ENCODE peak calls at places on chromosomes 2 and 18, in ten cellular contexts. F is CD4-positive, CD25-positive, alpha-beta regulatory T cell; K is A549; Y is AG10803; Q is astrocyte of the spinal cord; N is psoas muscle; O is heart left ventricle; M is aorta; D is hepatocyte; T is brain microvascular endothelial cell. I is an unnamed sample.

GRCh38 chr2:108594982-108595464 is 60.8 kb downstream of the LIMS1 start:
- DNase-seq in Q (peak), K (no peak), T (peak), F (no peak), M (no peak), N (no peak), D (no peak), Y (peak), O (no peak), I (peak)

GRCh38 chr2:119234021-119235019 is 10.7 kb downstream of the STEAP3 start:
- DNase-seq in M (no peak), D (peak), O (no peak), Q (peak), T (no peak), Y (no peak), K (no peak), N (no peak), F (peak), I (no peak)

GRCh38 chr2:72859831-72860262 is 27.4 kb upstream of the SPR start:
- DNase-seq in Y (peak), F (peak), N (no peak), K (peak), M (no peak), T (peak), D (peak), Q (peak), O (peak), I (no peak)

GRCh38 chr2:204834716-204835115 is 289.4 kb downstream of the PARD3B start:
- DNase-seq in Y (no peak), M (no peak), D (no peak), Q (no peak), T (no peak), F (no peak), K (no peak), O (no peak), N (no peak), I (no peak)

GRCh38 chr2:108377411-108377810 is 343 bp upstream of the SULT1C4 start:
- DNase-seq in D (peak), K (no peak), N (no peak), M (no peak), F (no peak), Q (peak), T (peak), O (no peak), Y (no peak), I (no peak)

GRCh38 chr18:31511098-31511497 is 13.1 kb downstream of the DSG2 start:
- DNase-seq in K (no peak), T (no peak), N (no peak), M (no peak), O (no peak), Y (no peak), F (no peak), D (no peak), Q (no peak), I (no peak)

GRCh38 chr2:110838657-110839357 is 106.4 kb downstream of the ACOXL start:
- DNase-seq in M (no peak), N (no peak), O (no peak), D (no peak), Q (no peak), Y (no peak), K (no peak), F (no peak), T (no peak), I (no peak)

GRCh38 chr2:238644095-238645081 is 203.5 kb upstream of the TWIST2 start:
- DNase-seq in F (no peak), K (peak), D (peak), N (no peak), M (no peak), Q (peak), O (no peak), T (peak), Y (peak), I (no peak)

GRCh38 chr2:232129483-232129882 is 168.0 kb downstream of the DIS3L2 start:
- DNase-seq in M (no peak), Y (no peak), T (no peak), Q (no peak), N (no peak), D (no peak), F (no peak), K (no peak), O (no peak), I (no peak)

GRCh38 chr2:189014426-189015138 is 40.4 kb downstream of the COL3A1 start:
- DNase-seq in N (no peak), F (no peak), D (peak), O (no peak), T (no peak), Y (peak), M (no peak), K (no peak), Q (peak), I (peak)

GRCh38 chr2:201242562-201243277 is 17.6 kb upstream of the CASP8 start:
- DNase-seq in F (no peak), N (no peak), K (no peak), O (no peak), D (no peak), Q (no peak), Y (no peak), M (no peak), T (no peak), I (no peak)

GRCh38 chr2:178479758-178480226 is 465 bp upstream of the PLEKHA3 start:
- DNase-seq in F (no peak), M (no peak), O (no peak), N (no peak), Q (no peak), K (no peak), Y (no peak), T (no peak), D (no peak), I (no peak)

GRCh38 chr2:121664086-121664485 is 14.8 kb upstream of the CLASP1 start:
- DNase-seq in M (no peak), K (no peak), Y (no peak), F (no peak), O (no peak), N (no peak), Q (no peak), D (no peak), T (no peak), I (no peak)

GRCh38 chr2:233354971-233355574 is 779 bp downstream of the DGKD start:
- DNase-seq in T (no peak), Y (peak), Q (peak), N (no peak), M (no peak), F (no peak), K (no peak), D (peak), O (peak), I (no peak)

GRCh38 chr2:118013221-118013723 is 598 bp downstream of the CCDC93 start:
- DNase-seq in F (peak), D (peak), T (no peak), O (peak), Y (peak), K (peak), Q (no peak), N (peak), M (peak), I (no peak)

GRCh38 chr2:43276962-43277383 is 50.6 kb upstream of the ZFP36L2 start:
- DNase-seq in K (no peak), M (no peak), Q (peak), N (no peak), T (no peak), F (no peak), O (peak), D (no peak), Y (no peak), I (no peak)

GRCh38 chr2:140122001-140122400 is 1341.8 kb upstream of the NXPH2 start:
- DNase-seq in N (no peak), M (no peak), O (no peak), Q (peak), D (no peak), Y (no peak), F (no peak), T (peak), K (no peak), I (no peak)

GRCh38 chr2:75031906-75032803 is 73.7 kb downstream of the POLE4 start:
- DNase-seq in Y (no peak), D (no peak), F (no peak), O (no peak), N (no peak), Q (no peak), M (no peak), T (no peak), K (no peak), I (no peak)

GRCh38 chr2:8676191-8676914 is 5.5 kb upstream of the ID2 start:
- DNase-seq in O (peak), Y (peak), D (peak), K (no peak), M (peak), Q (peak), T (no peak), F (no peak), N (peak), I (no peak)
- H3K4me3 ChIP-seq in O (no peak), Y (peak), D (no peak), K (no peak), M (peak), Q (peak), T (peak), F (no peak), N (peak), I (peak)

GRCh38 chr18:77177009-77177408 is 44.4 kb upstream of the MBP start:
- DNase-seq in O (no peak), T (peak), K (peak), D (no peak), N (no peak), M (no peak), Y (peak), Q (peak), F (no peak), I (no peak)

GRCh38 chr18:77178559-77178958 is 46.0 kb upstream of the MBP start:
- DNase-seq in O (no peak), Y (no peak), N (no peak), Q (no peak), F (no peak), M (no peak), D (no peak), T (no peak), K (no peak), I (no peak)

GRCh38 chr18:77187201-77187600 is 54.6 kb upstream of the MBP start:
- DNase-seq in Y (no peak), F (no peak), Q (no peak), N (no peak), D (no peak), O (no peak), K (no peak), T (no peak), M (no peak), I (no peak)

DNA sequence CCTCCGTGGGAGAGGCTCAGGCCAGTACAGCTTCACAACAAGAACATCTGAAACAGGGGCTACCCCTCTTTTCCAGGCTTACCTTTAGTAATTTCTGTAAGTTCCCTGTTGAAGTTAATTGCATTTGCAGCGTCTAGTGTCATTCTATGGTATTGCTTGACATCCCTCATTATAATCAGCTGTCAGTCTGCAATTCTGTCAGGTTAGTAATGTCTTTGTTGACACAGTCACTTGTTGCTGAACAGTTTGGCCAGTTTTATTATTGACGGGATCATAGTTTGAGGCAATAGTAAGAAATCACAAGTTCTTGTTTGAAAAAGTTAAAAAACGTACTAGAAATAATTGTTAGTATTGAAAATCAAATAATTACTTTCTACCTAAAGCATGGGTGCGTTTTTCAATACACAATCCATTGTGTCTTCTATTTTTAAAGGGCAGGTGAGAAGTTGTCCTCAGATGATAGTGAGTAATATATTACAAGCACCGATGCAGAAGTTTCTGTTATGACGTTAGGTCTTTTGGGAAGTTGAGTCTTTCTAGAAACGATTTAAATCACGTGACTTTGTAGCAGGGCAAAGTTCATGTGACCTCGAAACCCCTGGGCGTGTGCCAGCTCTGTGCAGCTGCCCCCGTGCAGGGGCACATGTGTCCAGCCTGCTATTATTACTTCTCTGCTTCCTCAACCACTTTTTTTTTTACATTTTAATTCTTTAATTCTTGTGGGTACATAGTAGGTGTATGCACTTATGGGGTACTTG is 49.5 kb upstream of the MBP start:
- DNase-seq in F (no peak), T (no peak), D (no peak), Y (no peak), O (no peak), M (no peak), N (no peak), Q (no peak), K (no peak), I (no peak)
- H3K4me3 ChIP-seq in F (no peak), T (no peak), D (no peak), Y (no peak), O (no peak), M (no peak), N (no peak), Q (no peak), K (no peak), I (no peak)

DNA sequence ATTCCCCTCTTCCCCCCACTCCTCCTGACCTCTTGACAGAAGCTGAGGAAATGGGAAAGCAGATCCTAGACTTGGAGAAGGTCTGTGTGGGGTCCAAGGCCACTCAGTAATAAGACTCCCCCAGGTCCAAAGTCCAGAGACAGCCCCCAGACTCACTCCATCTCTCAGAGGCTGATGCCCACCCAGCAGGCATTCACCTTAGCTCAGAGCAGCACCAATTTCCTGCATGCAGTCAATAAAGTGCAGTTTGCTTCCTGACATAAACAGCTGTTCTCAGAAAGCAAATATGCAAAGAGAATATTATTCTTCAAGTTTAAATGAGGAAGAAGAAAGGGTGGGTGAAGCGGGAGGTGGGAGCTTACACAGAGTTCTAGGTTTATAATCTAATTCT is 84.1 kb upstream of the RTN4 start:
- DNase-seq in O (no peak), Q (no peak), M (no peak), K (no peak), N (no peak), T (no peak), Y (no peak), D (no peak), F (peak), I (no peak)
- H3K4me3 ChIP-seq in O (no peak), Q (no peak), M (no peak), K (no peak), N (peak), T (no peak), Y (peak), D (no peak), F (peak), I (no peak)

GRCh38 chr2:174083843-174084458 is 118.8 kb upstream of the SP3 start:
- DNase-seq in Q (no peak), M (no peak), N (no peak), O (no peak), D (no peak), Y (no peak), F (no peak), T (no peak), K (no peak), I (no peak)
- H3K4me3 ChIP-seq in Q (no peak), M (no peak), N (no peak), O (no peak), D (no peak), Y (no peak), F (no peak), T (no peak), K (no peak), I (no peak)

GRCh38 chr2:171434671-171434980 is 600 bp downstream of the DCAF17 start:
- DNase-seq in K (peak), M (no peak), Q (no peak), O (no peak), Y (no peak), F (no peak), N (no peak), D (no peak), T (no peak), I (no peak)

GRCh38 chr2:171433763-171434670 is at the start of the genes DCAF17 and METTL8:
- DNase-seq in N (peak), T (peak), F (peak), Y (peak), M (peak), K (peak), D (peak), O (peak), Q (peak), I (peak)

GRCh38 chr2:171432206-171432968 is 1.4 kb downstream of the METTL8 start:
- DNase-seq in N (no peak), Y (no peak), K (no peak), Q (no peak), D (no peak), F (no peak), O (no peak), T (no peak), M (no peak), I (no peak)

GRCh38 chr2:171431677-171432167 is 2.1 kb downstream of the METTL8 start:
- DNase-seq in M (no peak), T (no peak), Y (no peak), F (no peak), O (no peak), K (no peak), N (no peak), D (no peak), Q (no peak), I (no peak)

DNA sequence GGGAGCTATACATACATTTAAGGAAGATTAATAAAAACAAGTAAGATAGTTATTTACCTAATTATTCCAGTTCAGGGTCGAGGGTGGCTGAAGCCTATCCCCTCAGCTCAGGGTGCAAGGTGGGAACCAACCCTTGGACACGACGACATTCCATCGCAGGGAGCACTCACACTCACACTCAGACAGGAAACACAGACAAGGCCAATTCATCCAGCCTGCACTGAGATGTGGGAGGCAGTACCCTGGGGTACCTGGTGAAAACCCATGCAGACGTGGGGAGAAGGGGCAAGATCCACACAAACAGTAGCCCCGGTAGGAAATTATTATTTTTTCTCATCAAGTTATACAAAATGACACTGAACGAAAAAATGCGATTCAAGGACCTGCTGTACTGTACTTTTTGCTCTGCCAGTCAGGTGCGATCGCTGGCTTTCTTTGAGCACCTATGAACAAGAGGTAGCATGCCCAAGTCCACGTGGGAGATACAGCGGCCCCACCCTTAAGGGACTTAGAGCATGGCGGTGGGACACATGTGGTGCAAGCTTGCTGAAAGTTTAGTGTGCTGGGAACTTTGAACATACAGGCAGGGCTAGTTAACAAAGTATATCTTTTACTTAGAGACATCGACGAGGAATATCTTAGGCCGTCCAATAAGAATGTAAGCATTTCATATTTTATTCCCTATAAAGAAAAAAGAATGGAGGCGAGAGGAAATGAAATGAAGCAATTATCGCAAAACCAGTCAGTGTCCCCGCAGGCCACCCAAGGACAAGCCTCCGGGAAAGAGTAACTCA is 624 bp downstream of the METTL8 start:
- DNase-seq in T (peak), K (peak), M (no peak), N (no peak), Y (peak), D (peak), O (no peak), F (peak), Q (peak), I (no peak)
- H3K4me3 ChIP-seq in T (peak), K (peak), M (peak), N (peak), Y (peak), D (peak), O (peak), F (peak), Q (peak), I (peak)

GRCh38 chr2:166671831-166672230 is 177.8 kb upstream of the SCN7A start:
- DNase-seq in O (no peak), K (no peak), Q (no peak), M (no peak), N (no peak), Y (no peak), T (no peak), D (no peak), F (no peak), I (peak)

GRCh38 chr2:166671235-166671634 is 177.2 kb upstream of the SCN7A start:
- DNase-seq in K (no peak), F (no peak), M (no peak), O (no peak), Y (no peak), N (no peak), T (no peak), D (no peak), Q (peak), I (no peak)

GRCh38 chr2:166677996-166678395 is 183.9 kb upstream of the SCN7A start:
- DNase-seq in K (no peak), Y (no peak), T (no peak), F (no peak), Q (no peak), D (no peak), N (no peak), M (no peak), O (no peak), I (no peak)

GRCh38 chr2:166675553-166675952 is 181.5 kb upstream of the SCN7A start:
- DNase-seq in Q (no peak), F (no peak), N (no peak), K (no peak), O (no peak), Y (no peak), D (no peak), M (no peak), T (no peak), I (no peak)
- H3K4me3 ChIP-seq in Q (no peak), F (no peak), N (no peak), K (no peak), O (no peak), Y (no peak), D (no peak), M (no peak), T (no peak), I (no peak)

GRCh38 chr2:226763320-226763719 is 36.3 kb downstream of the IRS1 start:
- DNase-seq in F (no peak), K (no peak), Y (peak), M (no peak), D (no peak), T (no peak), N (no peak), O (no peak), Q (peak), I (no peak)
- H3K4me3 ChIP-seq in F (no peak), K (no peak), Y (no peak), M (no peak), D (no peak), T (no peak), N (no peak), O (no peak), Q (no peak), I (no peak)

GRCh38 chr18:75164479-75164878 is 44.5 kb downstream of the PTGR3 start:
- DNase-seq in Q (no peak), N (no peak), F (no peak), T (no peak), D (no peak), M (no peak), Y (no peak), K (no peak), O (no peak), I (no peak)
- H3K4me3 ChIP-seq in Q (no peak), N (no peak), F (no peak), T (no peak), D (no peak), M (no peak), Y (no peak), K (no peak), O (no peak), I (no peak)

GRCh38 chr2:230906471-230907230 is 18.4 kb downstream of the GPR55 start:
- DNase-seq in Y (no peak), Q (no peak), O (no peak), D (no peak), T (no peak), N (no peak), F (no peak), M (peak), K (no peak), I (no peak)
- H3K4me3 ChIP-seq in Y (no peak), Q (no peak), O (no peak), D (no peak), T (no peak), N (no peak), F (no peak), M (no peak), K (no peak), I (no peak)